ENCODE peak calls at places on chromosomes 3 and 15, in six cellular contexts. One of them, this sample, is unnamed.

GRCh38 chr3:155424041-155424605 is 130.6 kb upstream of the STRIT1 start:
- DNase-seq in A673: no peak
- DNase-seq in NCI-H2171 treated with DMSO at 0.1 percent for 48 hours: no peak
- DNase-seq in activated naive CD8-positive, alpha-beta T cell treated with anti-CD3 and anti-CD28 coated beads, Interleukin-2, amount 50 U/mL, for 24 hours: no peak
- DNase-seq in NCI-H1417: no peak
- DNase-seq in NCI-H1694: peak
- DNase-seq in this sample: no peak

GRCh38 chr3:39383913-39384664 is 919 bp downstream of the SLC25A38 start:
- DNase-seq in A673: peak
- DNase-seq in NCI-H2171 treated with DMSO at 0.1 percent for 48 hours: no peak
- DNase-seq in activated naive CD8-positive, alpha-beta T cell treated with anti-CD3 and anti-CD28 coated beads, Interleukin-2, amount 50 U/mL, for 24 hours: peak
- DNase-seq in NCI-H1417: no peak
- DNase-seq in NCI-H1694: no peak
- DNase-seq in this sample: no peak

GRCh38 chr3:76044601-76045600 is 259.6 kb upstream of the ZNF717 start:
- DNase-seq in A673: peak
- DNase-seq in NCI-H2171 treated with DMSO at 0.1 percent for 48 hours: peak
- DNase-seq in activated naive CD8-positive, alpha-beta T cell treated with anti-CD3 and anti-CD28 coated beads, Interleukin-2, amount 50 U/mL, for 24 hours: peak
- DNase-seq in NCI-H1417: peak
- DNase-seq in NCI-H1694: no peak
- DNase-seq in this sample: no peak

GRCh38 chr3:53067571-53067970 is 21.7 kb upstream of the SFMBT1 start:
- DNase-seq in A673: no peak
- DNase-seq in NCI-H2171 treated with DMSO at 0.1 percent for 48 hours: no peak
- DNase-seq in activated naive CD8-positive, alpha-beta T cell treated with anti-CD3 and anti-CD28 coated beads, Interleukin-2, amount 50 U/mL, for 24 hours: no peak
- DNase-seq in NCI-H1417: no peak
- DNase-seq in NCI-H1694: no peak
- DNase-seq in this sample: no peak

GRCh38 chr15:48636511-48636910 is 9.0 kb downstream of the FBN1 start:
- DNase-seq in A673: no peak
- DNase-seq in NCI-H2171 treated with DMSO at 0.1 percent for 48 hours: no peak
- DNase-seq in activated naive CD8-positive, alpha-beta T cell treated with anti-CD3 and anti-CD28 coated beads, Interleukin-2, amount 50 U/mL, for 24 hours: no peak
- DNase-seq in NCI-H1417: peak
- DNase-seq in NCI-H1694: no peak
- DNase-seq in this sample: no peak

GRCh38 chr15:88016373-88016772 is 240.2 kb downstream of the NTRK3 start:
- DNase-seq in A673: no peak
- DNase-seq in NCI-H2171 treated with DMSO at 0.1 percent for 48 hours: no peak
- DNase-seq in activated naive CD8-positive, alpha-beta T cell treated with anti-CD3 and anti-CD28 coated beads, Interleukin-2, amount 50 U/mL, for 24 hours: no peak
- DNase-seq in NCI-H1417: no peak
- DNase-seq in NCI-H1694: no peak
- DNase-seq in this sample: no peak

GRCh38 chr3:46504780-46505179 is 7.0 kb downstream of the RTP3 start:
- DNase-seq in A673: no peak
- DNase-seq in NCI-H2171 treated with DMSO at 0.1 percent for 48 hours: no peak
- DNase-seq in activated naive CD8-positive, alpha-beta T cell treated with anti-CD3 and anti-CD28 coated beads, Interleukin-2, amount 50 U/mL, for 24 hours: peak
- DNase-seq in NCI-H1417: no peak
- DNase-seq in NCI-H1694: no peak
- DNase-seq in this sample: no peak

GRCh38 chr15:29225534-29226224 is 43.9 kb downstream of the NSMCE3 start:
- DNase-seq in A673: no peak
- DNase-seq in NCI-H2171 treated with DMSO at 0.1 percent for 48 hours: no peak
- DNase-seq in activated naive CD8-positive, alpha-beta T cell treated with anti-CD3 and anti-CD28 coated beads, Interleukin-2, amount 50 U/mL, for 24 hours: no peak
- DNase-seq in NCI-H1417: peak
- DNase-seq in NCI-H1694: no peak
- DNase-seq in this sample: no peak

GRCh38 chr15:90599639-90600038 is 69.9 kb downstream of the CRTC3 start:
- DNase-seq in A673: no peak
- DNase-seq in NCI-H2171 treated with DMSO at 0.1 percent for 48 hours: no peak
- DNase-seq in activated naive CD8-positive, alpha-beta T cell treated with anti-CD3 and anti-CD28 coated beads, Interleukin-2, amount 50 U/mL, for 24 hours: no peak
- DNase-seq in NCI-H1417: no peak
- DNase-seq in NCI-H1694: no peak
- DNase-seq in this sample: no peak

GRCh38 chr3:141659821-141660597 is 78.1 kb upstream of the RNF7 start:
- DNase-seq in A673: peak
- DNase-seq in NCI-H2171 treated with DMSO at 0.1 percent for 48 hours: peak
- DNase-seq in activated naive CD8-positive, alpha-beta T cell treated with anti-CD3 and anti-CD28 coated beads, Interleukin-2, amount 50 U/mL, for 24 hours: peak
- DNase-seq in NCI-H1417: peak
- DNase-seq in NCI-H1694: no peak
- DNase-seq in this sample: peak

GRCh38 chr3:123448503-123449091 is at the start of gene ADCY5:
- DNase-seq in A673: no peak
- DNase-seq in NCI-H2171 treated with DMSO at 0.1 percent for 48 hours: no peak
- DNase-seq in activated naive CD8-positive, alpha-beta T cell treated with anti-CD3 and anti-CD28 coated beads, Interleukin-2, amount 50 U/mL, for 24 hours: peak
- DNase-seq in NCI-H1417: peak
- DNase-seq in NCI-H1694: no peak
- DNase-seq in this sample: no peak

GRCh38 chr3:11001020-11001657 is 8.6 kb downstream of the SLC6A1 start:
- DNase-seq in A673: peak
- DNase-seq in NCI-H2171 treated with DMSO at 0.1 percent for 48 hours: no peak
- DNase-seq in activated naive CD8-positive, alpha-beta T cell treated with anti-CD3 and anti-CD28 coated beads, Interleukin-2, amount 50 U/mL, for 24 hours: no peak
- DNase-seq in NCI-H1417: peak
- DNase-seq in NCI-H1694: no peak
- DNase-seq in this sample: no peak

GRCh38 chr3:44795197-44795596 is 33.6 kb downstream of the KIF15 start:
- DNase-seq in A673: peak
- DNase-seq in NCI-H2171 treated with DMSO at 0.1 percent for 48 hours: no peak
- DNase-seq in activated naive CD8-positive, alpha-beta T cell treated with anti-CD3 and anti-CD28 coated beads, Interleukin-2, amount 50 U/mL, for 24 hours: no peak
- DNase-seq in NCI-H1417: no peak
- DNase-seq in NCI-H1694: no peak
- DNase-seq in this sample: no peak

GRCh38 chr3:44883213-44883955 is 9.0 kb downstream of the TGM4 start:
- DNase-seq in A673: no peak
- DNase-seq in NCI-H2171 treated with DMSO at 0.1 percent for 48 hours: no peak
- DNase-seq in activated naive CD8-positive, alpha-beta T cell treated with anti-CD3 and anti-CD28 coated beads, Interleukin-2, amount 50 U/mL, for 24 hours: no peak
- DNase-seq in NCI-H1417: no peak
- DNase-seq in NCI-H1694: no peak
- DNase-seq in this sample: no peak

GRCh38 chr15:36814708-36815107 is 235.3 kb downstream of the CDIN1 start:
- DNase-seq in A673: no peak
- DNase-seq in NCI-H2171 treated with DMSO at 0.1 percent for 48 hours: no peak
- DNase-seq in activated naive CD8-positive, alpha-beta T cell treated with anti-CD3 and anti-CD28 coated beads, Interleukin-2, amount 50 U/mL, for 24 hours: no peak
- DNase-seq in NCI-H1417: no peak
- DNase-seq in NCI-H1694: no peak
- DNase-seq in this sample: no peak

GRCh38 chr3:150975096-150975991 is 2.8 kb upstream of the CLRN1 start:
- DNase-seq in A673: no peak
- DNase-seq in NCI-H2171 treated with DMSO at 0.1 percent for 48 hours: no peak
- DNase-seq in activated naive CD8-positive, alpha-beta T cell treated with anti-CD3 and anti-CD28 coated beads, Interleukin-2, amount 50 U/mL, for 24 hours: no peak
- DNase-seq in NCI-H1417: no peak
- DNase-seq in NCI-H1694: no peak
- DNase-seq in this sample: no peak

GRCh38 chr15:101047301-101047781 is 128.2 kb downstream of the LRRK1 start:
- DNase-seq in A673: no peak
- DNase-seq in NCI-H2171 treated with DMSO at 0.1 percent for 48 hours: no peak
- DNase-seq in activated naive CD8-positive, alpha-beta T cell treated with anti-CD3 and anti-CD28 coated beads, Interleukin-2, amount 50 U/mL, for 24 hours: no peak
- DNase-seq in NCI-H1417: no peak
- DNase-seq in NCI-H1694: no peak
- DNase-seq in this sample: no peak

GRCh38 chr3:65483475-65483874 is 555.2 kb downstream of the MAGI1 start:
- DNase-seq in A673: no peak
- DNase-seq in NCI-H2171 treated with DMSO at 0.1 percent for 48 hours: no peak
- DNase-seq in activated naive CD8-positive, alpha-beta T cell treated with anti-CD3 and anti-CD28 coated beads, Interleukin-2, amount 50 U/mL, for 24 hours: no peak
- DNase-seq in NCI-H1417: peak
- DNase-seq in NCI-H1694: no peak
- DNase-seq in this sample: peak

GRCh38 chr3:98901032-98901464 is 447 bp downstream of the DCBLD2 start:
- DNase-seq in A673: peak
- DNase-seq in NCI-H2171 treated with DMSO at 0.1 percent for 48 hours: peak
- DNase-seq in activated naive CD8-positive, alpha-beta T cell treated with anti-CD3 and anti-CD28 coated beads, Interleukin-2, amount 50 U/mL, for 24 hours: peak
- DNase-seq in NCI-H1417: peak
- DNase-seq in NCI-H1694: no peak
- DNase-seq in this sample: no peak

GRCh38 chr3:129276385-129276784 is 2.3 kb upstream of the HMCES start:
- DNase-seq in A673: no peak
- DNase-seq in NCI-H2171 treated with DMSO at 0.1 percent for 48 hours: peak
- DNase-seq in activated naive CD8-positive, alpha-beta T cell treated with anti-CD3 and anti-CD28 coated beads, Interleukin-2, amount 50 U/mL, for 24 hours: peak
- DNase-seq in NCI-H1417: no peak
- DNase-seq in NCI-H1694: no peak
- DNase-seq in this sample: no peak

This sample was measured in NCI-H2029.